ENCODE peak calls at places on chromosomes 13 and 19, in four cellular contexts. I is H1, G is GM12878, K is K562. C is an unnamed sample.

GRCh38 chr19:19405919-19406877 is 723 bp downstream of the GATAD2A start:
- DNase-seq in I (no peak), G (no peak), K (peak), C (no peak)

GRCh38 chr19:44649578-44650145 is 6.0 kb downstream of the PVR start:
- DNase-seq in I (no peak), G (no peak), K (no peak), C (no peak)

GRCh38 chr19:52498571-52498970 is 28.9 kb upstream of the ZNF808 start:
- DNase-seq in I (no peak), G (no peak), K (no peak), C (no peak)

GRCh38 chr19:34391813-34392212 is 12.4 kb upstream of the PDCD2L start:
- DNase-seq in I (no peak), G (no peak), K (peak), C (no peak)

GRCh38 chr19:46890423-46891170 is 29.8 kb downstream of the ARHGAP35 start:
- DNase-seq in I (no peak), G (no peak), K (no peak), C (peak)

GRCh38 chr19:19627716-19628498 is at the start of gene LPAR2:
- DNase-seq in I (no peak), G (no peak), K (no peak), C (no peak)

GRCh38 chr13:51772105-51772455 is 31.9 kb downstream of the DHRS12 start:
- DNase-seq in I (no peak), G (no peak), K (no peak), C (no peak)

GRCh38 chr19:44955500-44956439 is 590 bp downstream of the CLPTM1 start:
- DNase-seq in I (no peak), G (no peak), K (no peak), C (no peak)

GRCh38 chr13:73672492-73672891 is 461.7 kb downstream of the KLF12 start:
- DNase-seq in I (no peak), G (no peak), K (no peak), C (peak)

GRCh38 chr13:109743706-109744453 is 42.5 kb downstream of the IRS2 start:
- DNase-seq in I (peak), G (no peak), K (no peak), C (no peak)

GRCh38 chr19:40629346-40629745 is 28.2 kb downstream of the LTBP4 start:
- DNase-seq in I (no peak), G (no peak), K (no peak), C (no peak)

GRCh38 chr19:15015946-15016542 is 33.2 kb upstream of the CASP14 start:
- DNase-seq in I (no peak), G (no peak), K (peak), C (peak)

GRCh38 chr13:78596701-78597550 is 6.4 kb downstream of the POU4F1 start:
- DNase-seq in I (no peak), G (no peak), K (no peak), C (no peak)

GRCh38 chr13:92313382-92313781 is 913.2 kb upstream of the GPC6 start:
- DNase-seq in I (no peak), G (no peak), K (no peak), C (no peak)

GRCh38 chr13:63048648-63049047 is 1633.0 kb upstream of the PCDH20 start:
- DNase-seq in I (no peak), G (no peak), K (no peak), C (no peak)

GRCh38 chr19:47176071-47176626 is 45.5 kb downstream of the SAE1 start:
- DNase-seq in I (no peak), G (no peak), K (no peak), C (no peak)

GRCh38 chr13:106796280-106797047 is 228.5 kb upstream of the ARGLU1 start:
- DNase-seq in I (peak), G (peak), K (no peak), C (no peak)

GRCh38 chr13:101875717-101876393 is 423.4 kb downstream of the ITGBL1 start:
- DNase-seq in I (no peak), G (no peak), K (no peak), C (peak)

GRCh38 chr19:46766569-46767317 is 20.5 kb upstream of the STRN4 start:
- DNase-seq in I (no peak), G (no peak), K (peak), C (peak)

GRCh38 chr13:87124785-87125074 is 546.4 kb upstream of the SLITRK5 start:
- DNase-seq in I (no peak), G (no peak), K (no peak), C (no peak)

GRCh38 chr19:15223649-15224371 is 8.4 kb downstream of the EPHX3 start:
- DNase-seq in I (no peak), G (no peak), K (no peak), C (no peak)

GRCh38 chr13:78047151-78047550 is 128.5 kb upstream of the EDNRB start:
- DNase-seq in I (no peak), G (no peak), K (no peak), C (no peak)

GRCh38 chr13:100399455-100399854 is 189.1 kb downstream of the GGACT start:
- DNase-seq in I (no peak), G (no peak), K (no peak), C (no peak)

GRCh38 chr13:87089391-87089790 is 581.8 kb upstream of the SLITRK5 start:
- DNase-seq in I (no peak), G (no peak), K (no peak), C (no peak)

GRCh38 chr19:35357867-35358573 is at the start of gene FFAR3:
- DNase-seq in I (no peak), G (no peak), K (no peak), C (no peak)

GRCh38 chr19:4877753-4878490 is 10.5 kb upstream of the PLIN3 start:
- DNase-seq in I (no peak), G (no peak), K (no peak), C (no peak)

GRCh38 chr13:48221301-48222190 is 11.5 kb upstream of the ITM2B start:
- DNase-seq in I (no peak), G (no peak), K (no peak), C (no peak)

GRCh38 chr13:104954210-104954609 is 1581.3 kb downstream of the EFNB2 start:
- DNase-seq in I (no peak), G (no peak), K (no peak), C (no peak)

GRCh38 chr13:36294061-36294460 is 3.6 kb downstream of the CCDC169 start:
- DNase-seq in I (no peak), G (no peak), K (no peak), C (no peak)

GRCh38 chr19:39968789-39969188 is 2.2 kb upstream of the PSMC4 start:
- DNase-seq in I (no peak), G (no peak), K (no peak), C (no peak)

GRCh38 chr19:51140441-51140840 is 1.7 kb upstream of the SIGLEC7 start:
- DNase-seq in I (no peak), G (no peak), K (no peak), C (no peak)

GRCh38 chr19:51136891-51137551 is 5.1 kb upstream of the SIGLEC7 start:
- DNase-seq in I (no peak), G (no peak), K (no peak), C (no peak)

GRCh38 chr19:51137812-51138425 is 4.2 kb upstream of the SIGLEC7 start:
- DNase-seq in I (no peak), G (no peak), K (no peak), C (no peak)

GRCh38 chr19:51139299-51140018 is 2.6 kb upstream of the SIGLEC7 start:
- DNase-seq in I (no peak), G (no peak), K (no peak), C (no peak)

DNA sequence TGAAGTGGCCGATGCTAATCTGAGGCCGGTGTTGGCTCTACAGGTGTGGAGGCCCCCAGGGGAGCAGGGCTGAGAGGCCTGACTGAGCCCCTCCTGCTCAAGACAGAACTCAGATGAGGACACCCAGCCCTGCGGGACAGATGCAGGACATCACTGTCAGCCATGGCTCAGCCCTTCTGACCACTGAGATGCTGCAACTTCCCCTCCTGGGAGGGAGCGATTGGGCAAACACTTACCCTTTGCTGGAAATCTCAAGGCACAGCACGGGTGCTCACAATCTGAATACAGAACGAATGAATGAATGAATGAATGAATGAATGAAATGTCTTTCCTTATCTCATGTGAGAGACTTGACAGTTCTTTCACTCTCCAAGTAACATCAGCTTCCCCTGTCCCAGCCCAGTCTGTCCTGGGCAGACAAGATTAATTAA is 3.5 kb upstream of the SIGLEC7 start:
- DNase-seq in I (no peak), G (no peak), K (no peak), C (no peak)
- TF ChIP-seq HDAC6 in I (no peak), G (no peak), K (no peak), C (no peak)

DNA sequence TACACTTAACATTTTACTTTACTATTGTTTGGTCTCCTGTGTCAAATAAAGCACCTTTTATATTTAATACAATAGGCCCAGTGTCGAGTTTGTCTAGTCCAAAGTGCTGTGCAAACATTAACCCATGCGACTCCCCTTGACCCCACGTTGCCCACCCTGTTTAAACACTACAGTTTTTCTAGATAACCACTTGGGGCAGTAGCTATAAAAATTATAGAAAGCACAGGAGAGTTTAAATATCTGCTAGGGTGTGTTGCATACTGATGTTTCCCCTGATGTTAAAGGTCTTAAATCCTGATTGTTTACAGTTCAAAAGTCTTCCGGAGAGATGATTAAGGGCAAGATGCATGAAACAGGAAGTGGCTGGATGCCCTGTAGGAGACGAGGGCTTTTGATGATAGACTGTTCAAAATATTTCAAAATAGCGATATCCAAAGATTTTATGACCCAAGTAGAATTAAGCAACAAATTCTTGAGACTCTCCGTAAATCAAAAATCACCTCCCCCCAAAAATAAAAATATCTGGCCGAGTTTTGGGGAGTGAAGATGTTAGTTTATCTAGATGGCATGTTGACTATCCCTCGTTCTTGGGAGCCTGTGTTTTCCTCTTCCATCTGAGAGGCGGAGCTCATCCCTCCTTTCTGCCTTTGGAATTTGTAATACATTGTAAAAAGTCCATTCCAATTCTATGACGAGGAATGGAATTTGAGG is 167.1 kb downstream of the FGF9 start:
- DNase-seq in I (no peak), G (no peak), K (no peak), C (peak)
- TF ChIP-seq HDAC6 in I (no peak), G (no peak), K (no peak), C (no peak)

DNA sequence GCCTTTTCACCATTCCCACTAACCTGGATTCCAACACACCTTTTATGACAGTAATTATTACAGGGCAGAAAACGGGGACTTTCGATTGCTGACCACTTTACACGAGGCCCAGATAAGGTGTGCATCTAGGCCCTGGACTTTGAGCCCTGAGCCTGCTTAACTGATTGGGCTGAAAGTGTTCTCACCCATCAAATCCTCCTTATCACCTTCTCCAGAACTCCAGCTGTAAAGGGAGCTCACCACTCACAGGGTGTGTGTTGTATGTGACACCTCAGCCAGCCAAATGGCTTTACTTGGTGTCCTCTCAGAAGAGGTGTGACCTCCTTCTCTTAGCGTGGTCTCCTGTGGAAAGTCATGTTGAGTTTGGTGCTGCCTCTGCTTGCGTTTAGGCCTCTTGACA is 36.5 kb downstream of the SIPA1L3 start:
- DNase-seq in I (no peak), G (no peak), K (peak), C (no peak)
- TF ChIP-seq HDAC6 in I (no peak), G (no peak), K (no peak), C (no peak)

DNA sequence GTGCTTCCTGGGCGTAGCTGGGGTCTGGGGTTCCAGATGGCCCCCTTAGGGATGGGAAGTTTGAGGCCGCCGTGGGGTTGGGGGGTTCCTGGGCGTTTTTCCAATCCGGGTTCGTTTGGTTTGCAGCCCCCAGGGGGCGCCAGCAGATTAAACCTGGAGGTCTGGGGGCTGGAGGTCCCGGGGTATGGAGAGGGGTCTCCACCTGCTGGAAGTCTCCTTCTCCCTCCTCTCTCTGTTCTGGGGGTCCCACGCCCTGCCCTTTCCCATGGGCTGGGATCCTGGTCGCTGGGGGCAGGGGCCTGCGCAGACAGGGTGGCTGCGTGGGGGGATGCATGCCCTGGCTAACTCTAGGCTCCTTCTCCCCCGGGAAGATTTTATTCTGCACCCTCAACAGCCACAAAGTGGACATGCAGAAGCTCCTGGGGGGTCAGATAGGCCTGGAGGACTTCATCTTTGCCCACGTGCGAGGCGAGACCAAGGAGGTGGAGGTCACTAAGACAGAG is 897 bp downstream of the GIPC3 start:
- DNase-seq in I (no peak), G (no peak), K (peak), C (no peak)
- TF ChIP-seq HDAC6 in I (no peak), G (no peak), K (no peak), C (no peak)

GRCh38 chr19:6662692-6663091 is 7.3 kb downstream of the TNFSF14 start:
- DNase-seq in I (no peak), G (no peak), K (no peak), C (no peak)

GRCh38 chr19:6667114-6667627 is 2.8 kb downstream of the TNFSF14 start:
- DNase-seq in I (no peak), G (no peak), K (peak), C (no peak)

GRCh38 chr19:6663236-6664187 is 6.4 kb downstream of the TNFSF14 start:
- DNase-seq in I (no peak), G (no peak), K (no peak), C (no peak)

GRCh38 chr19:6668696-6669095 is 1.3 kb downstream of the TNFSF14 start:
- DNase-seq in I (no peak), G (no peak), K (no peak), C (no peak)

DNA sequence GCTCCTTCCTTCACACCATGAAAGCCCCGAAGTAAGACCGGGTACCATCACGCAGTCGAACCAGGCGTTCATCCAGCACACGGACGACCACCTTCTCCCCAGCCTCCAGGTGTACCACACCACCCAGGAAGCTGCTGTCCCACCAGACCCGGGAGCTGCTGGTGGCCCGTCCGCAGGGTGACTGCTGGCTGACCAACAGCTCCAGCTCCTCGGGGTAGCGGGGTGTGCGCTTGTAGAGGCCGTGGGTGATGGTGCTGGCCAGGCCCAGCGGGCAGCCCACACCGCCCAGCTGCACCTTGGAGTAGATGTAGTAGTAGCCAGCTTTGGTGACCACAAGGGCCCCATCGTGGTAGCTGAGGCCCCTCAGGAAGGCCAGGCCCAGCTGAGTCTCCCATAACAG is 5.0 kb downstream of the TNFSF14 start:
- DNase-seq in I (no peak), G (no peak), K (no peak), C (no peak)
- TF ChIP-seq HDAC6 in I (no peak), G (no peak), K (no peak), C (no peak)

DNA sequence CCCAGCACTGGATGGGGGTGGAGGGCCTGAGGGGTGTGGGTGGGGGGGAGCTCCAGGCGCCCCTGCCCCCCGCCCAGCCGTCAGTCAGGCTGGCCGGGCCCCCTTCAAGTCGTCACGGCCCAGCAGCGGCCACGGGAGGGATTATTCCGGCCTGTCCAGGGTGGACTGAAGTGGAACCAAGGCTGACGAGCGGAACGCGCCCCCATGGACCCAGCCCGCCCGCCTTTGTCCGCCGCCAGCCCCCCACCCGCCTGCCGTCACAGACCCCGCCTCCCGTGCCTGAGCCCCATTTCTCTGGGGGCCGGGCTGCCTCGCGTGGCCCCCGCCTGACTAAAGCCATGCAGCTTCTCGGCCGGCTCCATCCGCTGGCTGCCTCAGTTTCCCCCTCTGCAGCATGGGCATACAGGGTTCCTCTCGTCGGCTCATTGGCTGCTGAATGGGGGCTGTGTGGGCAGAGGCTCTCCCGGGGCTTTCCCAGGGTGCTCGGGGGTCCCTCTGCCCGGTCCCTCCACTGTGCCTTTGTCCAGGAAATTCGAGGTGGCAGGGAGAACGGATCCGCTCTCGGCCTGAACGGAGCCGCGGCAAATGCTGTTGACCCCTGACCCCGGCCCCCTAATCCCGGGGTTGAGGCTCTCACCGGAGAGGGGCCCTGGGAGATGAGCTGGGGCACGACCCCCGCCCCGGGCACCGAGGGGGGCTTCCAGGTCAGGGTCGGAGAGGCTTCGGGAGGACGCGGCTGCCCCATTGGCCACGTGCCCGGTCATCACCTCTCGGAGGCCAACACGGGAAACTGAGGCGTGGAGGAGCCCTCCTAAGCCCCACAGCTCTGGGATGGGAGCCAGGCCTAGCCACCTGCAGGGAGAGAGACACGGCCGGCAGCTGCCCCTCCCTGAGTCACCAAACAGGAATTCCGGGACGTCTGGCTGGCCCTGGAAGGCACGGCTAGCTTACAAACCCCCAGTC is 27.3 kb downstream of the EFNA2 start:
- DNase-seq in I (no peak), G (no peak), K (no peak), C (no peak)
- TF ChIP-seq HDAC6 in I (no peak), G (no peak), K (no peak), C (no peak)

GRCh38 chr13:44236370-44236769 is 137.3 kb upstream of the SERP2 start:
- DNase-seq in I (no peak), G (no peak), K (no peak), C (no peak)

GRCh38 chr13:44240611-44241010 is 133.0 kb upstream of the SERP2 start:
- DNase-seq in I (no peak), G (no peak), K (no peak), C (no peak)

GRCh38 chr13:44234566-44234965 is 139.1 kb upstream of the SERP2 start:
- DNase-seq in I (no peak), G (no peak), K (no peak), C (no peak)

GRCh38 chr13:44238011-44238421 is 135.6 kb upstream of the SERP2 start:
- DNase-seq in I (no peak), G (no peak), K (no peak), C (no peak)

GRCh38 chr13:44237276-44237767 is 136.3 kb upstream of the SERP2 start:
- DNase-seq in I (no peak), G (peak), K (no peak), C (no peak)
- TF ChIP-seq HDAC6 in I (no peak), G (no peak), K (no peak), C (no peak)